ENCODE peak calls at places on chromosomes 1 and 21, in ten cellular contexts. F is body of pancreas, N is pancreas, P is sigmoid colon, B is heart right ventricle, S is mammary epithelial cell, L is astrocyte, K is IMR-90, M is hepatocyte, R is tibial artery. U is an unnamed sample.
A peak's percentile ranks its signal among the peaks of the same experiment; 100 is the strongest.

GRCh38 chr1:31501505-31501904 is 74.8 kb upstream of the TINAGL1 start:
- DNase-seq in B (no peak), S (no peak), K (no peak), M (no peak), N (no peak), P (no peak), L (no peak), R (no peak), F (no peak), U (no peak)

GRCh38 chr1:61337981-61338848 is 255.9 kb downstream of the NFIA start:
- DNase-seq in P (peak; percentile 84), S (peak; percentile 94), N (peak; percentile 56), L (peak; percentile 86), M (peak; percentile 78), R (peak; percentile 91), F (peak; percentile 82), K (peak; percentile 75), B (peak; percentile 74), U (peak; percentile 84)

GRCh38 chr1:113886417-113887391 is 677 bp downstream of the BCL2L15 start:
- DNase-seq in P (no peak), B (no peak), F (peak; percentile 62), K (no peak), R (no peak), L (no peak), S (no peak), M (no peak), N (no peak), U (no peak)

GRCh38 chr21:34035619-34036354 is 37.6 kb upstream of the MRPS6 start:
- DNase-seq in R (no peak), B (no peak), P (no peak), N (no peak), M (no peak), L (no peak), K (no peak), S (peak; percentile 37), F (no peak), U (no peak)

GRCh38 chr1:161506336-161507223 is 1.3 kb downstream of the FCGR2A start:
- DNase-seq in F (no peak), R (no peak), B (peak; percentile 16), P (no peak), N (no peak), S (no peak), L (no peak), K (peak; percentile 54), M (peak; percentile 37), U (peak; percentile 73)

GRCh38 chr1:31581821-31582810 is 5.8 kb downstream of the TINAGL1 start:
- DNase-seq in L (no peak), N (no peak), M (no peak), B (no peak), K (no peak), S (peak; percentile 87), F (no peak), P (no peak), R (no peak), U (no peak)

GRCh38 chr1:205950826-205951549 is 7.7 kb upstream of the SLC26A9 start:
- DNase-seq in K (peak; percentile 35), B (no peak), P (no peak), F (no peak), S (peak; percentile 75), R (no peak), N (no peak), M (no peak), L (peak; percentile 53), U (no peak)

GRCh38 chr1:36034692-36035091 is 49.2 kb upstream of the TEKT2 start:
- DNase-seq in S (peak; percentile 92), L (peak; percentile 79), N (no peak), K (peak; percentile 75), F (no peak), M (peak; percentile 6), B (no peak), P (no peak), R (no peak), U (no peak)

GRCh38 chr1:110214454-110215404 is 4.6 kb downstream of the KCNC4 start:
- DNase-seq in F (peak; percentile 77), N (peak; percentile 64), L (no peak), S (no peak), M (peak; percentile 43), B (no peak), P (no peak), K (peak; percentile 9), R (no peak), U (no peak)

GRCh38 chr1:110213143-110213540 is 3.0 kb downstream of the KCNC4 start:
- DNase-seq in B (no peak), P (no peak), K (no peak), M (no peak), S (no peak), N (no peak), R (no peak), L (no peak), F (no peak), U (no peak)

GRCh38 chr1:110211503-110212164 is 1.5 kb downstream of the KCNC4 start:
- DNase-seq in N (peak; percentile 76), S (peak; percentile 16), F (peak; percentile 17), L (no peak), R (no peak), M (no peak), K (no peak), P (no peak), B (no peak), U (peak; percentile 82)

GRCh38 chr1:110210604-110211502 is 739 bp downstream of the KCNC4 start:
- DNase-seq in M (peak; percentile 56), P (peak; percentile 76), N (peak; percentile 85), K (no peak), L (peak; percentile 16), R (peak; percentile 76), F (peak; percentile 62), S (peak; percentile 48), B (peak; percentile 38), U (peak; percentile 86)

DNA sequence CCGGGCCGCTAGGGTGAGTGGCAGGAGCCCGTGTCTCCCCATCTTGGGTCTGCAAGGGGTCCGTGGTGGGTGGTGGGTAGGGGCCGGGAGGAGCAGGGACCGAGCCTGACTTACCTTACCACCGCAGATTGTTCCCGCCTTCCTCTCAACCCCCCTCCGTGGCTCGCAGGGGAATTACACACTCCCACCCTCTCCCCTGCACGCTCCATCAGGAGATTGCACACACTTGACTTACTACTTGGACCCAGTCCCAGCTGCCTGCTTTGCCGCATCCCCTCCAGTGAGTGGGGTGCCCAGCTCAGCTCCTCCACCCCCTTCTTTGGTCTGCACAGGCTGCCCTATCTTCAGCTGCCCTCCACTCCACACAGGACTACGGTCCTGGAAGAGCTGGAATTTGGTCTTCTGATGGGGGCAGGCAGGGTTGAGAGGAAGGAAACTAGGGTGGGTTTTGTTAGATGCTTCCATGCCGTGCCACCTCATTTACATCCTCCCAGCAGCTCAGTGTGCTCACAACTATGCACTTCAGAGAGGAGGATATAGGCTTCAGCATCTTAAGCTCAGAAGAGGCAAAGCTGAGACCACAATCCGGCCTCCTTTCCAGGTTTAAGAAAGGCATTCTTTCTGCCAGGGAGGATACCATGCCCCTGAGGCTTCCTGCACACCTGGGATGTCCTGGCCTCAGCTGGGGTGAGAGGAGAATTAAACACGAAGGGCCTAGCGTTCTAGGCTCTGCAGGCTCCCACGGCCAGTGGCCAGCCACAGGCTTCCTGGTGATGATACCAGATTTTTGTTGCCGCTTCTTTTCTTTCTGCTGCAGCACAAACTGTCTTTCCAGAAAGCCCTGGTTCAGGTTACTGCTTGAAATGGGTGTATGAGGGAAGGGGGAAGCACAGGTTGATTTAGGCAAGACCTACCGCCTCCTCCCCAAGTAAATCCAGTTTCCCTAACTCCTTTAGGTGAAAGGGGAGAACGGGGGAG is 2.3 kb downstream of the KCNC4 start:
- DNase-seq in M (peak; percentile 44), S (no peak), B (no peak), F (no peak), N (peak; percentile 79), R (no peak), K (no peak), P (no peak), L (no peak), U (no peak)
- H3K4me3 ChIP-seq in M (no peak overlapping the region), S (no peak overlapping the region), B (peak overlapping the region; percentile 80), F (no peak overlapping the region), N (peak overlapping the region; percentile 77), R (peak overlapping the region; percentile 87), K (no peak overlapping the region), P (peak overlapping the region; percentile 83), L (no peak overlapping the region), U (no peak overlapping the region)

DNA sequence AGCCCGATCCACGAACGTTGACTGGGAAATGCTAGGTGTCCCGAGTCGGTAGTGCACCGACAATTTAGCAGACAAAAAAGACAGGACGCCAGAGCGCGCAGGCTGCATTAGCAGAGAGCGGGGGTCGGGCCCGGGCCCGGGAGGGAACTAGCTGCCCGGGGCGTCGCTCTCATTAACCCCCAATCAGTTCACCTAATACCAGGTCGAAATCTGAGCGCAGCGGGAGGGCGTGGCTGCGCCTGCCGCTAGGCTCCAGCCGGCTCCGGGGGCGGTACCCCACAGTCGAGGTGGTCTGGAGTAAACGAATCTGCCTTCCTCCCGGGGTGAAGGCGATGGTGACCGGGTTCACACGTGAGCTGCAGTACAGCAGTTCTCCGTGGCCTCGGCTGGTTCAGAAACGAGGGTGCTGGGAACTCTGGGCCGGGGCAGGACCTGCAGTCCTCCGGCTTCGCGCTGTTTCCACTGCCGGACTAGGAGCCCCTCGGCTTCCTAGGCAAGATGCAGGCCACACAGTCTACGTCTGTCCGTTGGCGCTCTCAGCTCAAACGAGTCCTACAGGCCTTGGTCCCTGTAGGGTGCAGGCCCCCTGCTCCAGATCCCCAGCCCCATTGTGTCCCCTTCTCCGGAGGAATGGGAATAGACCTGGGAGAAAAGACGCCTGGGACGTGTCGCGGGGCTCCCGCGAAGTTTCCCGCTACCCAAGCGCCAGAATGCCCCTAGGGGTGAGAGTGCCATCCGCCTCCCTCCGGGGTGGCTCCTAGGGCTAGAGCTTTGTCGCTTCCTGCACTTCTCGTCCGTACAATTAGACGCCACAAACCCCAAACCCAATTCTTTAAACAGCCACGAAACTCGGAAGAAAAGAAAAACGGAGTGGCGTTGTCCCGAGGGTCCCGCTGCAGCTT is 2.0 kb downstream of the GFI1 start:
- DNase-seq in K (no peak), L (no peak), P (no peak), S (peak; percentile 11), B (no peak), M (peak; percentile 19), N (peak; percentile 84), R (no peak), F (peak; percentile 71), U (peak; percentile 54)
- H3K27me3 ChIP-seq in K (peaks cover 90% of the 10 kb centered on the region), L (peaks cover 80% of the 10 kb centered on the region), P (peaks cover 79% of the 10 kb centered on the region), S (peaks cover 69% of the 10 kb centered on the region), B (peaks cover 45% of the 10 kb centered on the region), M (peaks cover 100% of the 10 kb centered on the region), N (no peaks in the 10 kb centered on the region), R (peaks cover 3% of the 10 kb centered on the region), F (no peaks in the 10 kb centered on the region), U (peaks cover 2% of the 10 kb centered on the region)

DNA sequence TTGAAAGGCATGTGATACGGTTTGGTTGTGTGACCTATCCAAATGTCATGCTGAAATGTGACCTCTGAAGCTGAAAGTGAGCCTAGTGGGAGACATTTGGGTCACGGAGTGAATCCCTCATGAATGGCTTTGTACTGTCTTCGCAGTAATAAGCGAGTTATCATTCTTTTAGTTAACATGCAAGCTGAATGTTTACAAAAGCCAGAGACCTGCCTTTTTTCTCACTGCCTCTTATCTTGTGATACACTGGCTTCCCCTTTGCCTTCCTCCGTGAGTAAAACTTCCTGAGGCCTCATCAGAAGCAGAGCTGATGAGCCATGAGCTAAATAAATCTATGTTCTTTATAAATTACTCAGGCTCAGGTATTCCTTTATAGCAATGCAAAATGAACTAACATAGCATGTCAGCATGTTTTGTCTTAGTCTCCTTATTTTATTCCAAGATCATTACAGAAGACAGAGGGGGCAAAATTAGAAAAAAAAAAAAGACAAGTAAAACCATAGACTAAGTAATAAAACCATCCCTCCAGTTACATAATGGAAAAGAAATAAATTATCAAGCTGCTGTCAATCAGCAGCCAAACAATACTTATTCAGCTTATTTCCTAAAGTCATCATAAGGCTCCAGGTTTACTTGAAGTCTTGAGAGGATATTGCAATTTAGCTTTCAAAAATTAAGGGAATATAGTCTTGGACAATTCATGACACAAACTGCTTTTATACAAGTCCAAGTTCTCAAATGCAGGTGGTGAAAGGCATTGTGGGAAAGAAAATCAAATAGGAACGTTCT is 12.1 kb downstream of the RGS18 start:
- DNase-seq in L (no peak), M (no peak), R (no peak), K (peak; percentile 12), B (no peak), S (no peak), F (no peak), P (no peak), N (no peak), U (no peak)
- H3K4me1 ChIP-seq in L (no peaks in the 10 kb centered on the region), M (no peaks in the 10 kb centered on the region), R (no peaks in the 10 kb centered on the region), K (peaks cover 2% of the 10 kb centered on the region), B (no peaks in the 10 kb centered on the region), S (no peaks in the 10 kb centered on the region), F (peaks cover 7% of the 10 kb centered on the region), P (no peaks in the 10 kb centered on the region), N (peaks cover 6% of the 10 kb centered on the region), U (no peaks in the 10 kb centered on the region)

GRCh38 chr1:178096421-178096820 is 2.5 kb downstream of the RASAL2 start:
- DNase-seq in B (no peak), M (no peak), N (no peak), S (no peak), R (no peak), L (peak; percentile 23), K (peak; percentile 64), F (no peak), P (no peak), U (no peak)
- H3K4me3 ChIP-seq in B (peak overlapping the region; percentile 96), M (no peak overlapping the region), N (no peak overlapping the region), S (peak overlapping the region; percentile 85), R (peak overlapping the region; percentile 96), L (peak overlapping the region; percentile 90), K (no peak overlapping the region), F (no peak overlapping the region), P (peak overlapping the region; percentile 96), U (no peak overlapping the region)